ENCODE peak calls at places on chromosomes 7 and 10, in four cellular contexts. T is HepG2, L is SK-N-SH, P is GM12878. K is an unnamed sample.

GRCh38 chr10:80488539-80489066 is 34.5 kb downstream of the TSPAN14 start:
- DNase-seq in L (no peak), T (no peak), P (no peak), K (no peak)

GRCh38 chr7:124489925-124490324 is 275.7 kb downstream of the GPR37 start:
- DNase-seq in T (peak; percentile 37), L (no peak), P (no peak), K (peak; percentile 23)

GRCh38 chr7:48337012-48337621 is 165.9 kb downstream of the ABCA13 start:
- DNase-seq in P (no peak), T (peak; percentile 10), L (peak; percentile 14), K (peak; percentile 24)

GRCh38 chr7:122919643-122920181 is 33.5 kb upstream of the CADPS2 start:
- DNase-seq in P (no peak), T (no peak), L (no peak), K (no peak)

GRCh38 chr10:93115661-93116383 is 42.1 kb downstream of the CYP26A1 start:
- DNase-seq in T (peak; percentile 63), L (peak; percentile 69), P (peak; percentile 32), K (peak; percentile 39)

GRCh38 chr10:133442191-133442966 is 11.4 kb upstream of the SCART1 start:
- DNase-seq in T (no peak), L (peak; percentile 13), P (no peak), K (no peak)

GRCh38 chr7:2357165-2357564 is 2.5 kb downstream of the EIF3B start:
- DNase-seq in L (no peak), P (no peak), T (no peak), K (no peak)

GRCh38 chr10:9010093-9010492 is 955.6 kb downstream of the GATA3 start:
- DNase-seq in T (no peak), L (no peak), P (no peak), K (no peak)

GRCh38 chr7:157273208-157274202 is 63.3 kb upstream of the DNAJB6 start:
- DNase-seq in L (peak; percentile 99), P (no peak), T (peak; percentile 58), K (peak; percentile 95)

GRCh38 chr7:124489082-124489819 is 276.3 kb downstream of the GPR37 start:
- DNase-seq in T (peak; percentile 2), P (no peak), L (no peak), K (no peak)

GRCh38 chr10:113692271-113692670 is 12.6 kb downstream of the CASP7 start:
- DNase-seq in T (no peak), L (no peak), P (no peak), K (no peak)

GRCh38 chr10:73907841-73908517 is 3.0 kb upstream of the PLAU start:
- DNase-seq in L (no peak), T (no peak), P (no peak), K (no peak)

GRCh38 chr7:127943541-127944521 is 87.4 kb downstream of the LRRC4 start:
- DNase-seq in T (no peak), L (peak; percentile 22), P (no peak), K (no peak)

GRCh38 chr10:132330486-132330833 is 1.5 kb upstream of the LRRC27 start:
- DNase-seq in T (no peak), P (no peak), L (no peak), K (no peak)

GRCh38 chr7:1725199-1725701 is 55.2 kb downstream of the ELFN1 start:
- DNase-seq in L (no peak), P (no peak), T (no peak), K (no peak)

GRCh38 chr7:54690892-54691291 is 68.1 kb downstream of the SEC61G start:
- DNase-seq in T (no peak), P (no peak), L (no peak), K (no peak)

GRCh38 chr7:26857534-26858228 is 6.7 kb downstream of the SKAP2 start:
- DNase-seq in L (peak; percentile 13), P (no peak), T (no peak), K (no peak)

GRCh38 chr10:110356628-110357245 is 52.0 kb upstream of the SMNDC1 start:
- DNase-seq in T (no peak), L (no peak), P (peak; percentile 100), K (peak; percentile 58)

GRCh38 chr10:17286562-17287089 is 58.6 kb downstream of the VIM start:
- DNase-seq in L (no peak), P (no peak), T (no peak), K (no peak)

GRCh38 chr7:94297397-94297838 is 97.3 kb upstream of the COL1A2 start:
- DNase-seq in P (no peak), T (no peak), L (no peak), K (no peak)

GRCh38 chr10:14692344-14693199 is 82.1 kb downstream of the FAM107B start:
- DNase-seq in T (no peak), P (no peak), L (no peak), K (no peak)

GRCh38 chr7:47690902-47691558 is 109.1 kb upstream of the TNS3 start:
- DNase-seq in T (no peak), P (no peak), L (no peak), K (no peak)

GRCh38 chr10:50624866-50625491 is 1.2 kb upstream of the SGMS1 start:
- DNase-seq in L (peak; percentile 91), T (peak; percentile 81), P (no peak), K (peak; percentile 86)

GRCh38 chr10:122258136-122259074 is 12.7 kb upstream of the BTBD16 start:
- DNase-seq in P (no peak), L (no peak), T (no peak), K (no peak)

GRCh38 chr10:117997673-117998072 is 49.1 kb downstream of the RAB11FIP2 start:
- DNase-seq in T (no peak), L (no peak), P (no peak), K (no peak)

GRCh38 chr10:3748484-3748883 is 36.5 kb downstream of the KLF6 start:
- DNase-seq in T (no peak), P (no peak), L (no peak), K (no peak)

GRCh38 chr7:76509931-76510877 is at the start of gene UPK3B:
- DNase-seq in T (no peak), L (peak; percentile 69), P (no peak), K (no peak)

GRCh38 chr7:92071032-92071431 is 63.2 kb downstream of the CYP51A1 start:
- DNase-seq in L (no peak), T (no peak), P (no peak), K (no peak)

GRCh38 chr7:16668978-16669377 is 23.0 kb downstream of the BZW2 start:
- DNase-seq in T (no peak), L (no peak), P (no peak), K (no peak)

GRCh38 chr7:1819258-1819841 is 149.3 kb downstream of the ELFN1 start:
- DNase-seq in P (no peak), L (no peak), T (no peak), K (no peak)

GRCh38 chr10:8403711-8404371 is 349.4 kb downstream of the GATA3 start:
- DNase-seq in P (no peak), T (no peak), L (no peak), K (no peak)

GRCh38 chr7:84200859-84201258 is 6.3 kb upstream of the SEMA3A start:
- DNase-seq in L (no peak), T (no peak), P (no peak), K (no peak)

GRCh38 chr7:12389089-12389700 is 14.5 kb downstream of the VWDE start:
- DNase-seq in T (peak; percentile 59), P (no peak), L (peak; percentile 65), K (peak; percentile 36)

GRCh38 chr10:133458021-133458709 is 4.4 kb downstream of the SCART1 start:
- DNase-seq in T (no peak), P (no peak), L (no peak), K (no peak)

GRCh38 chr7:151761256-151761655 is 115.7 kb downstream of the PRKAG2 start:
- DNase-seq in L (no peak), T (no peak), P (no peak), K (no peak)

GRCh38 chr10:12640026-12640425 is 290.7 kb downstream of the CAMK1D start:
- DNase-seq in P (no peak), T (no peak), L (no peak), K (no peak)

GRCh38 chr7:108102913-108103312 is 27.2 kb downstream of the LAMB4 start:
- DNase-seq in P (no peak), L (no peak), T (no peak), K (no peak)

DNA sequence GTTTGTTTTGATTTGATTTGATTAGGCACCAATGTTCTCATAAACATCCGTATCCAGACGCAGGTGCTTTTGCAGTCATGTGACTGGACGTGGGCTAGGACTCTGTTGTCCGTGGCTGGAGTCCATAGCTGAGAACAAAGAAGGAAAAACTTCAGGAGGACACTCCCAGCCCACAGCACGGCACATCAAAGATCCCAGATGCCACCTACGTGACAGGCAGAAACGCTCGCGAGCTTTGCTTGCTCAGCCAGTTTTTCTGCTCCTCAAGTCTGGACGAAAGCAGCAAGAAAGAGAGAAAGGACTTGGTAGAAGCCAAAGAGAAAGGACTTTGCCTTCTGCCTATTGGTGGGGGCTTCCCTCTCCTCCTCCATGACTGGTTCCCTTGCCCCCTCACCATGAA is 6.9 kb upstream of the ZKSCAN1 start:
- DNase-seq in T (no peak), L (no peak), P (no peak), K (no peak)
- TF ChIP-seq PBX3 in T (no peak), L (no peak), P (no peak), K (no peak)

DNA sequence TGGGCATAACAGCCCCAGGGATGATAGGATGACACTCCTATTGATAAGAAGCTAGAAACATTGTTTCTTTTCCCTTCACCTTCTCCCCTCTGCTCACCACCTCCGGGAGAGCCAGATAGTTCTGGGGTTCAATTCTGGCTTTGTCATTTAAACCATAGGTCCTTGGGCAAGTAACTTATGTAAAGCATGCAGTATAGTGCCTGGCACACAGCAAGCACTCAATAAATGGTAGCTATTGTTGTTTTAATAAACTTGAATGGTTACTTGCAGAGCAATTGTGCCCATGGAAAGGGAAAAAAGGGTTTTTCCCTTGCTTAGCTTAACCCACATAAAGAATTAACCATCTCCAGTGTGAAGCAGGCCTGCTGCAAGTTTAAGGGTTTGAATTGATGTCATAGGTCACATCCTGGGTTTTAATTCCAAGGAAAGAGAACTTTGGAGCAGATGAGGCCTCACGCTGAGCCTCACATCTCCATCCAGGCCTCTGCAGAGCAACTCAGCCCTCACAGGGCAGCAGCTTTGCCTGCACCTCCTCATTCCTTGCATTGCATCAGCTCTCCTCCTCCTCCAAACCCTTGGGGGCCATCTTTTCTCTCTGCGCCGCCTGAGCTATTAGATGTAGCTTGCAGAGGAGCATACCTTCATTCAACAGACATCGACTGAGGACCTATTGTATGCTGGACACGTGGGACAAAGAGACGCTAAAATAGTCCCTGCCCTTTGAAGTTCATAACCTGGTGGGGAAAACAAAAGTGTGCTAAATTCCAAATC is 22.9 kb downstream of the ZNF775 start:
- DNase-seq in L (no peak), P (no peak), T (no peak), K (no peak)
- TF ChIP-seq PBX3 in L (no peak), P (no peak), T (no peak), K (no peak)

GRCh38 chr7:28408105-28408973 is 4.0 kb upstream of the CREB5 start:
- DNase-seq in T (no peak), L (peak; percentile 31), P (no peak), K (no peak)
- TF ChIP-seq PBX3 in T (no peak), L (no peak), P (no peak), K (no peak)

DNA sequence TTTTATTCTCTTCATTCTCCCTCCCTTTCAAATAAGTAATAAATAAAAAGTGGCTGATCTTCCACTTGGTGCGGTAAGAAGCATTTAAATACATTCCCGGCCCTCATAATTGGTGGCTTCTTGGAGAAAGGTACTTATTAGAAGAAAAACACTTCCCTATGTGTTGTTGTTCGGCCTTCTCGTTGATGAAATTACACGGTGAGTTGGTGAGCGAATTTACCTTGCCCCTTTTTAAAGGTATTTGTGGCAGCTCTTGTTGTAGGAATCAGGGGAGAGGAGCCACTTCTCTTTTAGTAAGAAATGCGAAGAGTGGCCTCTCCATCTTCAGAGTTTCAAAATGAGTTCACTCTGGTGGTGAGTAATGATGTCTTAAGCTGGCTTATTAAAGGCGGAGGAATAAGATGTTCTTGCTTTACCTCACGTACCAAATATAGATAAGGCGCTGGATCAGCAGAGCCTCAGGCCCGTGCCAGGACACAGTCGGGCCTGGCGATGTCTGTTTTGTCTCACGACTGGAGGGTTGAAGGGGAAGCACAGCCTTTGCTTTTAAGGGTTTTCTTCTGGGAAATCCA is 135.9 kb downstream of the CUX1 start:
- DNase-seq in T (no peak), P (peak; percentile 48), L (peak; percentile 81), K (no peak)
- TF ChIP-seq PBX3 in T (no peak), P (no peak), L (peak; percentile 85), K (no peak)